ENCODE peak calls at places on chromosomes 4 and X, in five cellular contexts. One of them, this sample, is unnamed.

GRCh38 chr4:8690216-8690786 is 97.7 kb downstream of the CPZ start:
- DNase-seq in aorta: no peak
- DNase-seq in EL: no peak
- DNase-seq in COR-L47: no peak
- DNase-seq in B cell: no peak
- DNase-seq in this sample: no peak

GRCh38 chrX:125646195-125646594 is 326.5 kb downstream of the TEX13C start:
- DNase-seq in aorta: no peak
- DNase-seq in EL: no peak
- DNase-seq in COR-L47: no peak
- DNase-seq in B cell: no peak
- DNase-seq in this sample: no peak

GRCh38 chr4:76090241-76090691 is 15.8 kb downstream of the ART3 start:
- DNase-seq in aorta: no peak
- DNase-seq in EL: peak; percentile 92
- DNase-seq in COR-L47: no peak
- DNase-seq in B cell: peak; percentile 65
- DNase-seq in this sample: peak; percentile 81

GRCh38 chrX:18101087-18101486 is 119.6 kb downstream of the BEND2 start:
- DNase-seq in aorta: no peak
- DNase-seq in EL: no peak
- DNase-seq in COR-L47: no peak
- DNase-seq in B cell: no peak
- DNase-seq in this sample: no peak

GRCh38 chr4:1382776-1383727 is 23.2 kb downstream of the NKX1-1 start:
- DNase-seq in aorta: peak; percentile 71
- DNase-seq in EL: no peak
- DNase-seq in COR-L47: no peak
- DNase-seq in B cell: no peak
- DNase-seq in this sample: no peak

GRCh38 chr4:98209111-98209510 is 52.1 kb upstream of the RAP1GDS1 start:
- DNase-seq in aorta: no peak
- DNase-seq in EL: no peak
- DNase-seq in COR-L47: no peak
- DNase-seq in B cell: no peak
- DNase-seq in this sample: no peak

GRCh38 chr4:88008133-88008621 is 742 bp downstream of the PKD2 start:
- DNase-seq in aorta: peak; percentile 80
- DNase-seq in EL: peak; percentile 66
- DNase-seq in COR-L47: peak; percentile 41
- DNase-seq in B cell: peak; percentile 24
- DNase-seq in this sample: peak; percentile 54

GRCh38 chr4:156945532-156945931 is 26.1 kb downstream of the PDGFC start:
- DNase-seq in aorta: no peak
- DNase-seq in EL: peak; percentile 71
- DNase-seq in COR-L47: no peak
- DNase-seq in B cell: no peak
- DNase-seq in this sample: peak; percentile 18

GRCh38 chr4:16579866-16580265 is 318.6 kb downstream of the LDB2 start:
- DNase-seq in aorta: no peak
- DNase-seq in EL: peak; percentile 43
- DNase-seq in COR-L47: no peak
- DNase-seq in B cell: no peak
- DNase-seq in this sample: no peak

GRCh38 chrX:109347618-109348017 is 134.3 kb downstream of the GUCY2F start:
- DNase-seq in aorta: no peak
- DNase-seq in EL: peak; percentile 52
- DNase-seq in COR-L47: no peak
- DNase-seq in B cell: no peak
- DNase-seq in this sample: peak; percentile 80

GRCh38 chr4:85496933-85497332 is 22.0 kb downstream of the ARHGAP24 start:
- DNase-seq in aorta: no peak
- DNase-seq in EL: peak; percentile 86
- DNase-seq in COR-L47: no peak
- DNase-seq in B cell: no peak
- DNase-seq in this sample: peak; percentile 63

GRCh38 chr4:109169160-109169559 is 133.3 kb downstream of the COL25A1 start:
- DNase-seq in aorta: no peak
- DNase-seq in EL: no peak
- DNase-seq in COR-L47: no peak
- DNase-seq in B cell: no peak
- DNase-seq in this sample: no peak

GRCh38 chr4:129218355-129218754 is 122.4 kb downstream of the C4orf33 start:
- DNase-seq in aorta: no peak
- DNase-seq in EL: peak; percentile 19
- DNase-seq in COR-L47: peak; percentile 42
- DNase-seq in B cell: no peak
- DNase-seq in this sample: no peak

GRCh38 chr4:83320548-83320947 is 14.1 kb downstream of the HPSE start:
- DNase-seq in aorta: peak; percentile 75
- DNase-seq in EL: peak; percentile 70
- DNase-seq in COR-L47: no peak
- DNase-seq in B cell: no peak
- DNase-seq in this sample: peak; percentile 87

GRCh38 chr4:25919676-25920075 is 5.7 kb downstream of the SMIM20 start:
- DNase-seq in aorta: no peak
- DNase-seq in EL: no peak
- DNase-seq in COR-L47: no peak
- DNase-seq in B cell: no peak
- DNase-seq in this sample: peak; percentile 53

GRCh38 chr4:119113033-119113655 is 22.5 kb upstream of the MYOZ2 start:
- DNase-seq in aorta: no peak
- DNase-seq in EL: peak; percentile 88
- DNase-seq in COR-L47: no peak
- DNase-seq in B cell: no peak
- DNase-seq in this sample: peak; percentile 93

GRCh38 chrX:40402771-40403533 is 177.8 kb upstream of the ATP6AP2 start:
- DNase-seq in aorta: no peak
- DNase-seq in EL: peak; percentile 52
- DNase-seq in COR-L47: no peak
- DNase-seq in B cell: no peak
- DNase-seq in this sample: no peak

GRCh38 chrX:966396-967070 is 245.9 kb downstream of the CRLF2 start:
- DNase-seq in aorta: no peak
- DNase-seq in EL: no peak
- DNase-seq in COR-L47: no peak
- DNase-seq in B cell: no peak
- DNase-seq in this sample: no peak

GRCh38 chr4:86400216-86400615 is 40.4 kb upstream of the MAPK10 start:
- DNase-seq in aorta: no peak
- DNase-seq in EL: no peak
- DNase-seq in COR-L47: no peak
- DNase-seq in B cell: no peak
- DNase-seq in this sample: no peak

GRCh38 chrX:109926118-109926517 is 76.8 kb upstream of the TMEM164 start:
- DNase-seq in aorta: no peak
- DNase-seq in EL: no peak
- DNase-seq in COR-L47: no peak
- DNase-seq in B cell: no peak
- DNase-seq in this sample: no peak

GRCh38 chr4:66814277-66814676 is 731.0 kb downstream of the CENPC start:
- DNase-seq in aorta: no peak
- DNase-seq in EL: no peak
- DNase-seq in COR-L47: no peak
- DNase-seq in B cell: no peak
- DNase-seq in this sample: no peak

GRCh38 chr4:15118281-15118680 is 116.0 kb downstream of the CPEB2 start:
- DNase-seq in aorta: no peak
- DNase-seq in EL: no peak
- DNase-seq in COR-L47: no peak
- DNase-seq in B cell: no peak
- DNase-seq in this sample: no peak

GRCh38 chrX:65821721-65822496 is 154.5 kb downstream of the MSN start:
- DNase-seq in aorta: no peak
- DNase-seq in EL: no peak
- DNase-seq in COR-L47: no peak
- DNase-seq in B cell: peak; percentile 53
- DNase-seq in this sample: no peak